ENCODE peak calls at places on chromosomes 6 and 20, in five cellular contexts. One of them, this sample, is unnamed.

GRCh38 chr6:11819486-11819885 is 40.9 kb upstream of the ADTRP start:
- DNase-seq in SK-N-DZ: no peak
- DNase-seq in HCT116: no peak
- DNase-seq in EL: no peak
- DNase-seq in dorsolateral prefrontal cortex: no peak
- DNase-seq in this sample: no peak

GRCh38 chr6:41503841-41504525 is 42.2 kb upstream of the FOXP4 start:
- DNase-seq in SK-N-DZ: no peak
- DNase-seq in HCT116: no peak
- DNase-seq in EL: peak
- DNase-seq in dorsolateral prefrontal cortex: no peak
- DNase-seq in this sample: peak

GRCh38 chr6:135576055-135576454 is 78.5 kb upstream of the AHI1 start:
- DNase-seq in SK-N-DZ: no peak
- DNase-seq in HCT116: no peak
- DNase-seq in EL: peak
- DNase-seq in dorsolateral prefrontal cortex: no peak
- DNase-seq in this sample: peak

GRCh38 chr20:38724603-38725457 is 544 bp downstream of the SLC32A1 start:
- DNase-seq in SK-N-DZ: peak
- DNase-seq in HCT116: no peak
- DNase-seq in EL: no peak
- DNase-seq in dorsolateral prefrontal cortex: no peak
- DNase-seq in this sample: no peak

GRCh38 chr20:58650181-58650775 is 805 bp upstream of the STX16 start:
- DNase-seq in SK-N-DZ: no peak
- DNase-seq in HCT116: no peak
- DNase-seq in EL: peak
- DNase-seq in dorsolateral prefrontal cortex: no peak
- DNase-seq in this sample: peak

GRCh38 chr20:51469046-51469445 is 73.5 kb downstream of the NFATC2 start:
- DNase-seq in SK-N-DZ: no peak
- DNase-seq in HCT116: no peak
- DNase-seq in EL: no peak
- DNase-seq in dorsolateral prefrontal cortex: no peak
- DNase-seq in this sample: no peak

GRCh38 chr20:58693226-58694006 is 816 bp downstream of the NPEPL1 start:
- DNase-seq in SK-N-DZ: no peak
- DNase-seq in HCT116: no peak
- DNase-seq in EL: no peak
- DNase-seq in dorsolateral prefrontal cortex: peak
- DNase-seq in this sample: peak

GRCh38 chr20:58515240-58516212 is at the start of gene APCDD1L:
- DNase-seq in SK-N-DZ: no peak
- DNase-seq in HCT116: no peak
- DNase-seq in EL: peak
- DNase-seq in dorsolateral prefrontal cortex: no peak
- DNase-seq in this sample: peak

GRCh38 chr6:158825951-158826306 is 6.8 kb upstream of the EZR start:
- DNase-seq in SK-N-DZ: peak
- DNase-seq in HCT116: no peak
- DNase-seq in EL: no peak
- DNase-seq in dorsolateral prefrontal cortex: no peak
- DNase-seq in this sample: no peak

GRCh38 chr6:145763742-145764141 is 28.4 kb upstream of the EPM2A start:
- DNase-seq in SK-N-DZ: no peak
- DNase-seq in HCT116: no peak
- DNase-seq in EL: no peak
- DNase-seq in dorsolateral prefrontal cortex: no peak
- DNase-seq in this sample: no peak

GRCh38 chr20:1330075-1330830 is 1.3 kb upstream of the SDCBP2 start:
- DNase-seq in SK-N-DZ: no peak
- DNase-seq in HCT116: no peak
- DNase-seq in EL: no peak
- DNase-seq in dorsolateral prefrontal cortex: peak
- DNase-seq in this sample: no peak

GRCh38 chr6:155678361-155678760 is 222.7 kb upstream of the NOX3 start:
- DNase-seq in SK-N-DZ: no peak
- DNase-seq in HCT116: no peak
- DNase-seq in EL: peak
- DNase-seq in dorsolateral prefrontal cortex: no peak
- DNase-seq in this sample: no peak

GRCh38 chr20:63423751-63424150 is 48.7 kb downstream of the KCNQ2 start:
- DNase-seq in SK-N-DZ: no peak
- DNase-seq in HCT116: no peak
- DNase-seq in EL: no peak
- DNase-seq in dorsolateral prefrontal cortex: no peak
- DNase-seq in this sample: no peak

GRCh38 chr20:9916776-9917175 is 77.9 kb upstream of the PAK5 start:
- DNase-seq in SK-N-DZ: no peak
- DNase-seq in HCT116: no peak
- DNase-seq in EL: no peak
- DNase-seq in dorsolateral prefrontal cortex: no peak
- DNase-seq in this sample: no peak

GRCh38 chr6:3277251-3277650 is 18.5 kb downstream of the PSMG4 start:
- DNase-seq in SK-N-DZ: no peak
- DNase-seq in HCT116: no peak
- DNase-seq in EL: no peak
- DNase-seq in dorsolateral prefrontal cortex: no peak
- DNase-seq in this sample: no peak

GRCh38 chr6:114282268-114282667 is 60.6 kb downstream of the HS3ST5 start:
- DNase-seq in SK-N-DZ: no peak
- DNase-seq in HCT116: no peak
- DNase-seq in EL: no peak
- DNase-seq in dorsolateral prefrontal cortex: no peak
- DNase-seq in this sample: no peak

GRCh38 chr6:148307400-148307799 is 35.2 kb upstream of the SASH1 start:
- DNase-seq in SK-N-DZ: no peak
- DNase-seq in HCT116: no peak
- DNase-seq in EL: no peak
- DNase-seq in dorsolateral prefrontal cortex: no peak
- DNase-seq in this sample: no peak

GRCh38 chr6:35681298-35681697 is 7.4 kb downstream of the FKBP5 start:
- DNase-seq in SK-N-DZ: no peak
- DNase-seq in HCT116: no peak
- DNase-seq in EL: no peak
- DNase-seq in dorsolateral prefrontal cortex: no peak
- DNase-seq in this sample: no peak

GRCh38 chr6:47977314-47977713 is 133.7 kb downstream of the PTCHD4 start:
- DNase-seq in SK-N-DZ: no peak
- DNase-seq in HCT116: no peak
- DNase-seq in EL: no peak
- DNase-seq in dorsolateral prefrontal cortex: no peak
- DNase-seq in this sample: no peak

GRCh38 chr6:2935566-2936291 is 32.6 kb upstream of the SERPINB9 start:
- DNase-seq in SK-N-DZ: no peak
- DNase-seq in HCT116: no peak
- DNase-seq in EL: no peak
- DNase-seq in dorsolateral prefrontal cortex: no peak
- DNase-seq in this sample: no peak

This sample was measured in GM03348.